ENCODE peak calls at places on chromosome 10, in four cellular contexts. One of them, this sample, is unnamed.

GRCh38 chr10:127524229-127524628 is 24.9 kb upstream of the NPS start:
- DNase-seq in prostate gland: no peak
- DNase-seq in AG04450: no peak
- DNase-seq in activated B cell treated with CpG ODN at 0.5 μM for 24 hours: no peak
- DNase-seq in this sample: no peak

GRCh38 chr10:31101123-31101522 is 69.5 kb upstream of the ZNF438 start:
- DNase-seq in prostate gland: no peak
- DNase-seq in activated B cell treated with CpG ODN at 0.5 μM for 24 hours: no peak
- DNase-seq in AG04450: peak; percentile 62
- DNase-seq in this sample: no peak

GRCh38 chr10:24277771-24278518 is 69.0 kb downstream of the KIAA1217 start:
- DNase-seq in prostate gland: no peak
- DNase-seq in activated B cell treated with CpG ODN at 0.5 μM for 24 hours: no peak
- DNase-seq in AG04450: no peak
- DNase-seq in this sample: no peak

GRCh38 chr10:12707461-12708185 is 293.9 kb downstream of the CCDC3 start:
- DNase-seq in prostate gland: no peak
- DNase-seq in activated B cell treated with CpG ODN at 0.5 μM for 24 hours: no peak
- DNase-seq in AG04450: peak; percentile 91
- DNase-seq in this sample: no peak

GRCh38 chr10:6347391-6347951 is 144.7 kb downstream of the PFKFB3 start:
- DNase-seq in prostate gland: no peak
- DNase-seq in activated B cell treated with CpG ODN at 0.5 μM for 24 hours: peak; percentile 60
- DNase-seq in AG04450: no peak
- DNase-seq in this sample: no peak

GRCh38 chr10:111677747-111678146 is 505.8 kb downstream of the GPAM start:
- DNase-seq in activated B cell treated with CpG ODN at 0.5 μM for 24 hours: no peak
- DNase-seq in AG04450: no peak
- DNase-seq in prostate gland: no peak
- DNase-seq in this sample: no peak

GRCh38 chr10:55989188-55989587 is 371.9 kb downstream of the ZWINT start:
- DNase-seq in activated B cell treated with CpG ODN at 0.5 μM for 24 hours: no peak
- DNase-seq in prostate gland: no peak
- DNase-seq in AG04450: no peak
- DNase-seq in this sample: no peak

GRCh38 chr10:72063703-72064391 is 24.5 kb downstream of the SPOCK2 start:
- DNase-seq in activated B cell treated with CpG ODN at 0.5 μM for 24 hours: no peak
- DNase-seq in prostate gland: no peak
- DNase-seq in AG04450: no peak
- DNase-seq in this sample: no peak

GRCh38 chr10:129888784-129889616 is 75.1 kb downstream of the EBF3 start:
- DNase-seq in activated B cell treated with CpG ODN at 0.5 μM for 24 hours: peak; percentile 21
- DNase-seq in prostate gland: no peak
- DNase-seq in AG04450: no peak
- DNase-seq in this sample: no peak

GRCh38 chr10:101453791-101454718 is 100.1 kb downstream of the BTRC start:
- DNase-seq in AG04450: no peak
- DNase-seq in activated B cell treated with CpG ODN at 0.5 μM for 24 hours: no peak
- DNase-seq in prostate gland: no peak
- DNase-seq in this sample: no peak

GRCh38 chr10:21047511-21047910 is 150.4 kb upstream of the NEBL start:
- DNase-seq in prostate gland: no peak
- DNase-seq in activated B cell treated with CpG ODN at 0.5 μM for 24 hours: no peak
- DNase-seq in AG04450: no peak
- DNase-seq in this sample: no peak

GRCh38 chr10:74055383-74056065 is 57.6 kb downstream of the VCL start:
- DNase-seq in prostate gland: no peak
- DNase-seq in activated B cell treated with CpG ODN at 0.5 μM for 24 hours: no peak
- DNase-seq in AG04450: no peak
- DNase-seq in this sample: no peak

GRCh38 chr10:127715782-127716378 is 21.1 kb upstream of the FOXI2 start:
- DNase-seq in AG04450: no peak
- DNase-seq in activated B cell treated with CpG ODN at 0.5 μM for 24 hours: no peak
- DNase-seq in prostate gland: no peak
- DNase-seq in this sample: no peak

GRCh38 chr10:20271490-20271889 is 455.3 kb downstream of the PLXDC2 start:
- DNase-seq in prostate gland: no peak
- DNase-seq in activated B cell treated with CpG ODN at 0.5 μM for 24 hours: no peak
- DNase-seq in AG04450: no peak
- DNase-seq in this sample: no peak

GRCh38 chr10:127845756-127846155 is 47.0 kb downstream of the CLRN3 start:
- DNase-seq in prostate gland: no peak
- DNase-seq in AG04450: no peak
- DNase-seq in activated B cell treated with CpG ODN at 0.5 μM for 24 hours: no peak
- DNase-seq in this sample: no peak

GRCh38 chr10:70087641-70088040 is 35.0 kb downstream of the MACROH2A2 start:
- DNase-seq in AG04450: no peak
- DNase-seq in activated B cell treated with CpG ODN at 0.5 μM for 24 hours: no peak
- DNase-seq in prostate gland: no peak
- DNase-seq in this sample: no peak

GRCh38 chr10:16965740-16966447 is 148.7 kb upstream of the RSU1 start:
- DNase-seq in prostate gland: no peak
- DNase-seq in activated B cell treated with CpG ODN at 0.5 μM for 24 hours: no peak
- DNase-seq in AG04450: peak; percentile 97
- DNase-seq in this sample: no peak

GRCh38 chr10:21907436-21907835 is 96.1 kb downstream of the DNAJC1 start:
- DNase-seq in prostate gland: no peak
- DNase-seq in AG04450: no peak
- DNase-seq in activated B cell treated with CpG ODN at 0.5 μM for 24 hours: no peak
- DNase-seq in this sample: no peak

GRCh38 chr10:663844-664243 is 25.6 kb downstream of the DIP2C start:
- DNase-seq in activated B cell treated with CpG ODN at 0.5 μM for 24 hours: no peak
- DNase-seq in AG04450: no peak
- DNase-seq in prostate gland: no peak
- DNase-seq in this sample: no peak

GRCh38 chr10:71964669-71965515 is 697 bp downstream of the CHST3 start:
- DNase-seq in prostate gland: peak; percentile 60
- DNase-seq in activated B cell treated with CpG ODN at 0.5 μM for 24 hours: no peak
- DNase-seq in AG04450: no peak
- DNase-seq in this sample: no peak

GRCh38 chr10:22761569-22762220 is 47.3 kb upstream of the PIP4K2A start:
- DNase-seq in activated B cell treated with CpG ODN at 0.5 μM for 24 hours: no peak
- DNase-seq in prostate gland: no peak
- DNase-seq in AG04450: no peak
- DNase-seq in this sample: no peak

GRCh38 chr10:84026821-84027257 is 112.5 kb upstream of the GHITM start:
- DNase-seq in activated B cell treated with CpG ODN at 0.5 μM for 24 hours: no peak
- DNase-seq in prostate gland: no peak
- DNase-seq in AG04450: no peak
- DNase-seq in this sample: no peak

GRCh38 chr10:3399756-3400155 is 227.2 kb upstream of the PITRM1 start:
- DNase-seq in prostate gland: no peak
- DNase-seq in activated B cell treated with CpG ODN at 0.5 μM for 24 hours: no peak
- DNase-seq in AG04450: no peak
- DNase-seq in this sample: no peak

GRCh38 chr10:44341901-44342300 is 43.0 kb downstream of the CXCL12 start:
- DNase-seq in activated B cell treated with CpG ODN at 0.5 μM for 24 hours: no peak
- DNase-seq in AG04450: no peak
- DNase-seq in prostate gland: no peak
- DNase-seq in this sample: no peak

GRCh38 chr10:126565871-126566270 is 104.6 kb downstream of the C10orf90 start:
- DNase-seq in AG04450: no peak
- DNase-seq in activated B cell treated with CpG ODN at 0.5 μM for 24 hours: no peak
- DNase-seq in prostate gland: no peak
- DNase-seq in this sample: no peak

GRCh38 chr10:344582-345200 is 209.4 kb downstream of the ZMYND11 start:
- DNase-seq in activated B cell treated with CpG ODN at 0.5 μM for 24 hours: no peak
- DNase-seq in AG04450: no peak
- DNase-seq in prostate gland: no peak
- DNase-seq in this sample: peak; percentile 24

GRCh38 chr10:29713450-29713849 is 78.7 kb upstream of the SVIL start:
- DNase-seq in activated B cell treated with CpG ODN at 0.5 μM for 24 hours: no peak
- DNase-seq in AG04450: no peak
- DNase-seq in prostate gland: no peak
- DNase-seq in this sample: no peak
- TF ChIP-seq CTCF in activated B cell treated with CpG ODN at 0.5 μM for 24 hours: no peak
- TF ChIP-seq CTCF in AG04450: no peak
- TF ChIP-seq CTCF in prostate gland: no peak
- TF ChIP-seq CTCF in this sample: no peak

DNA sequence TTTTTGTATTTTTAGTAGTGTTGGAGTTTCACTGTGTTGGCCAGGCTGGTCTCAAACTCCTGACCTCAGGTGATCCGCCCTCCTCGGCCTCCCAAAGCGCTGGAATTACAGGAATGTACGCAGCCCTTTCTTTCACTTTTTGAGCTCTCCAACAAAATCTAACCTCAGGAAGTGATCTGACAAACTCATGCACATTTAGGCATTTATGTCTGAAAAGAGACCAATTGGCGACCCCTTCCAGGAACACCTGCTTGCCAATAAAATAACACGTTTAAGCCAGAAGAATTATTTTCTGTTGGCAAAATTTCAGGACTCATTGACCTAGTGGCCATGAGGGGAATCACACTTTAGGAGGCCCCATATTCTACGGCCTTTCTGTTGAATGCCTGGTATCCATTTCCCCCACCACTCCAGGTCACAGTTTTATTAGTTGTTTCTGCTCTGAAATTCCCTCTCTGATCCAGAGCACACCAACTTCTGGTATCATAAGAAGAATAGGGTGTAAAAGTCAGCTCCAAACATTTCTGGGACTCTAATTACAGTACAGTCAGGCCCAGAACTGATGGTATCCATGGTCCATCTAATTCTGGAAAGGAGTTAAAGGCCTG is 65.8 kb upstream of the FRMD4A start:
- DNase-seq in AG04450: peak; percentile 24
- DNase-seq in activated B cell treated with CpG ODN at 0.5 μM for 24 hours: no peak
- DNase-seq in prostate gland: no peak
- DNase-seq in this sample: no peak
- TF ChIP-seq CTCF in AG04450: peak; percentile 73
- TF ChIP-seq CTCF in activated B cell treated with CpG ODN at 0.5 μM for 24 hours: no peak
- TF ChIP-seq CTCF in prostate gland: no peak
- TF ChIP-seq CTCF in this sample: no peak

GRCh38 chr10:118754132-118754555 is 626 bp downstream of the CACUL1 start:
- DNase-seq in prostate gland: peak; percentile 53
- DNase-seq in AG04450: no peak
- DNase-seq in activated B cell treated with CpG ODN at 0.5 μM for 24 hours: peak; percentile 33
- DNase-seq in this sample: peak; percentile 63

GRCh38 chr10:118754556-118755423 is at the start of gene CACUL1:
- DNase-seq in AG04450: peak; percentile 100
- DNase-seq in prostate gland: peak; percentile 100
- DNase-seq in activated B cell treated with CpG ODN at 0.5 μM for 24 hours: peak; percentile 99
- DNase-seq in this sample: peak; percentile 100

GRCh38 chr10:118751272-118751671 is 3.5 kb downstream of the CACUL1 start:
- DNase-seq in AG04450: no peak
- DNase-seq in activated B cell treated with CpG ODN at 0.5 μM for 24 hours: no peak
- DNase-seq in prostate gland: no peak
- DNase-seq in this sample: no peak

GRCh38 chr10:118752401-118752800 is 2.4 kb downstream of the CACUL1 start:
- DNase-seq in AG04450: no peak
- DNase-seq in activated B cell treated with CpG ODN at 0.5 μM for 24 hours: no peak
- DNase-seq in prostate gland: no peak
- DNase-seq in this sample: no peak

DNA sequence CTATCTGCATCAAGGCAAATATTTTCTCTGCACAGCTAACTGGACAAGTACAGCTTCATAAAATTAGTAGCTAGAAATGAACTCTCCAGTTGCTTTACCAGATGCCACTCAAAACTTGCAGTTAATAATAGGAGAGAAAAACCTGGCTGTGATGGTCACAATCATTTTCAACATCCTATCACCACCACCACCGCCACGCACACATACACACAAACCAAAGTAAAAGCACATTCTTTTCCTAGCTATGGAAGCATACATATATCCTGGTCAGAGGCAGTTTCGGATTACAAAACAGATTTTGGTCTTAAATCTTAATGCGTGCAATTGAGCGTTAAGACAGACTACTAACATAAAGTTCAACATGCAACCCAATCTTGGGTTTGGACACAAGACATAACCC is 1.4 kb downstream of the CACUL1 start:
- DNase-seq in prostate gland: no peak
- DNase-seq in activated B cell treated with CpG ODN at 0.5 μM for 24 hours: no peak
- DNase-seq in AG04450: no peak
- DNase-seq in this sample: no peak
- TF ChIP-seq CTCF in prostate gland: no peak
- TF ChIP-seq CTCF in activated B cell treated with CpG ODN at 0.5 μM for 24 hours: no peak
- TF ChIP-seq CTCF in AG04450: no peak
- TF ChIP-seq CTCF in this sample: no peak

GRCh38 chr10:79272353-79272752 is 74.9 kb upstream of the PPIF start:
- DNase-seq in activated B cell treated with CpG ODN at 0.5 μM for 24 hours: no peak
- DNase-seq in prostate gland: no peak
- DNase-seq in AG04450: no peak
- DNase-seq in this sample: no peak

GRCh38 chr10:79275105-79275430 is 72.2 kb upstream of the PPIF start:
- DNase-seq in prostate gland: no peak
- DNase-seq in AG04450: no peak
- DNase-seq in activated B cell treated with CpG ODN at 0.5 μM for 24 hours: no peak
- DNase-seq in this sample: no peak

GRCh38 chr10:79273603-79274002 is 73.7 kb upstream of the PPIF start:
- DNase-seq in activated B cell treated with CpG ODN at 0.5 μM for 24 hours: no peak
- DNase-seq in prostate gland: no peak
- DNase-seq in AG04450: no peak
- DNase-seq in this sample: no peak

GRCh38 chr10:79275431-79275851 is 71.8 kb upstream of the PPIF start:
- DNase-seq in activated B cell treated with CpG ODN at 0.5 μM for 24 hours: no peak
- DNase-seq in prostate gland: peak; percentile 39
- DNase-seq in AG04450: no peak
- DNase-seq in this sample: no peak

GRCh38 chr10:79274279-79275104 is 72.8 kb upstream of the PPIF start:
- DNase-seq in AG04450: no peak
- DNase-seq in prostate gland: peak; percentile 51
- DNase-seq in activated B cell treated with CpG ODN at 0.5 μM for 24 hours: no peak
- DNase-seq in this sample: peak; percentile 92
- TF ChIP-seq CTCF in AG04450: no peak
- TF ChIP-seq CTCF in prostate gland: no peak
- TF ChIP-seq CTCF in activated B cell treated with CpG ODN at 0.5 μM for 24 hours: no peak
- TF ChIP-seq CTCF in this sample: no peak

DNA sequence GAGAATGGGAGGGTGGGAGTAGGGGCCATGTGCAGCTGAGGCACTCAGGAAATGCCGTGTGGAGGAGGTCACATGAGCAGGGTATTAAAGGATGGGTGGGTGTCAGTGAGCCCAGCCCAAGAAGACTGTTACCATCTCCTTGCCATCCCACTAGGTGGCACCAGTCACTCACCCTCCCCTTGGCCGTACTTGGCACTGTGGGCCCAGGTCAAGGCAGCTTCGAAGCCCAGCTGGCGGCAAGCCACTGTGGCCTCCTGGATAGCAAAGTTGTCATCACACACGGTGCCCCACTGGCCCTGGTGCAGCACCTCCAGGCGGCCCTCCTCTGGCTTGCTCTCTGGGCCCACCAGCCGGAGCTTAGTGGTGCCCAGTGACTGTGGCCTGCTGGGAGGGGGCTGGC is 5.4 kb downstream of the LOXL4 start:
- DNase-seq in activated B cell treated with CpG ODN at 0.5 μM for 24 hours: no peak
- DNase-seq in prostate gland: no peak
- DNase-seq in AG04450: no peak
- DNase-seq in this sample: no peak
- TF ChIP-seq CTCF in activated B cell treated with CpG ODN at 0.5 μM for 24 hours: no peak
- TF ChIP-seq CTCF in prostate gland: no peak
- TF ChIP-seq CTCF in AG04450: peak; percentile 41
- TF ChIP-seq CTCF in this sample: peak; percentile 72